ENCODE peak calls at places on chromosomes 2 and 18, in seven cellular contexts. W is activated CD4-positive, alpha-beta T cell treated with anti-CD3 and anti-CD28 coated beads, Interleukin-2, amount 50 U/mL, for 24 hours; J is retina; D is posterior cingulate gyrus; E is SHP77; I is H4; H is CD8-positive, alpha-beta T cell. U is an unnamed sample.

GRCh38 chr2:70746076-70746475 is 21.9 kb downstream of the ADD2 start:
- DNase-seq in W (no peak), J (no peak), D (no peak), E (no peak), I (no peak), H (no peak), U (no peak)

GRCh38 chr2:63840081-63840784 is 1.5 kb upstream of the UGP2 start:
- DNase-seq in W (no peak), J (no peak), D (peak; percentile 59), E (peak; percentile 42), I (no peak), H (no peak), U (no peak)

GRCh38 chr2:25131567-25132295 is 36.6 kb downstream of the POMC start:
- DNase-seq in W (no peak), J (no peak), D (no peak), E (no peak), I (no peak), H (no peak), U (no peak)

GRCh38 chr2:232418056-232418455 is 11.4 kb downstream of the ALPG start:
- DNase-seq in W (no peak), J (no peak), D (no peak), E (no peak), I (no peak), H (no peak), U (no peak)

GRCh38 chr2:138823651-138824050 is 43.5 kb upstream of the NXPH2 start:
- DNase-seq in W (no peak), J (no peak), D (no peak), E (peak; percentile 4), I (no peak), H (no peak), U (no peak)

GRCh38 chr2:15985531-15985930 is 45.2 kb downstream of the MYCN start:
- DNase-seq in W (no peak), J (no peak), D (no peak), E (no peak), I (no peak), H (no peak), U (no peak)

GRCh38 chr2:229731916-229732315 is 17.6 kb upstream of the DNER start:
- DNase-seq in W (no peak), J (no peak), D (no peak), E (no peak), I (peak; percentile 14), H (no peak), U (no peak)

GRCh38 chr18:78542204-78542603 is 437.4 kb upstream of the SALL3 start:
- DNase-seq in W (no peak), J (no peak), D (no peak), E (no peak), I (peak; percentile 81), H (no peak), U (no peak)

GRCh38 chr2:178322068-178322467 is 127.8 kb downstream of the OSBPL6 start:
- DNase-seq in W (no peak), J (no peak), D (no peak), E (no peak), I (no peak), H (no peak), U (no peak)

GRCh38 chr2:72159211-72159610 is 11.5 kb upstream of the CYP26B1 start:
- DNase-seq in W (no peak), J (no peak), D (no peak), E (no peak), I (no peak), H (no peak), U (no peak)

GRCh38 chr18:1062592-1062991 is 157.9 kb downstream of the ADCYAP1 start:
- DNase-seq in W (no peak), J (no peak), D (no peak), E (no peak), I (peak; percentile 17), H (no peak), U (no peak)

GRCh38 chr2:195411219-195411687 is 245.8 kb upstream of the SLC39A10 start:
- DNase-seq in W (no peak), J (no peak), D (no peak), E (no peak), I (peak; percentile 64), H (no peak), U (no peak)

GRCh38 chr18:63588869-63589268 is 1.7 kb downstream of the SERPINB13 start:
- DNase-seq in W (no peak), J (no peak), D (no peak), E (no peak), I (no peak), H (no peak), U (no peak)

GRCh38 chr2:224562831-224563230 is 22.3 kb downstream of the CUL3 start:
- DNase-seq in W (no peak), J (no peak), D (no peak), E (no peak), I (no peak), H (no peak), U (no peak)

GRCh38 chr2:131402320-131403049 is 38.5 kb upstream of the RAB6D start:
- DNase-seq in W (no peak), J (no peak), D (no peak), E (no peak), I (no peak), H (no peak), U (no peak)

GRCh38 chr2:152335016-152335850 is at the start of gene FMNL2:
- DNase-seq in W (peak; percentile 10), J (peak; percentile 92), D (peak; percentile 96), E (peak; percentile 53), I (peak; percentile 68), H (no peak), U (peak; percentile 1)

GRCh38 chr2:189124175-189124574 is 55.4 kb downstream of the COL5A2 start:
- DNase-seq in W (no peak), J (no peak), D (no peak), E (no peak), I (peak; percentile 52), H (no peak), U (no peak)

GRCh38 chr2:216634317-216635148 is 1.3 kb downstream of the IGFBP2 start:
- DNase-seq in W (no peak), J (no peak), D (no peak), E (no peak), I (no peak), H (no peak), U (no peak)

GRCh38 chr18:69968073-69968472 is 20.4 kb upstream of the CD226 start:
- DNase-seq in W (no peak), J (no peak), D (no peak), E (peak; percentile 53), I (no peak), H (peak; percentile 70), U (no peak)

GRCh38 chr2:134397146-134397896 is 143.4 kb downstream of the MGAT5 start:
- DNase-seq in W (no peak), J (no peak), D (no peak), E (no peak), I (no peak), H (no peak), U (no peak)

U was measured in activated CD4-positive, CD25-positive, alpha-beta regulatory T cell.